ENCODE peak calls at places on chromosomes 7 and 10, in five cellular contexts. One of them, this sample, is unnamed.
A peak's percentile ranks its signal among the peaks of the same experiment; 100 is the strongest.

GRCh38 chr10:17981766-17982380 is 30.2 kb downstream of the SLC39A12 start:
- DNase-seq in thoracic aorta: no peak
- DNase-seq in AG04450: peak; percentile 70
- DNase-seq in astrocyte of the spinal cord: peak; percentile 86
- DNase-seq in mammary epithelial cell: peak; percentile 53
- DNase-seq in this sample: peak; percentile 93

GRCh38 chr10:45061982-45062381 is 61.3 kb downstream of the ZNF22 start:
- DNase-seq in thoracic aorta: no peak
- DNase-seq in mammary epithelial cell: peak; percentile 83
- DNase-seq in astrocyte of the spinal cord: no peak
- DNase-seq in AG04450: no peak
- DNase-seq in this sample: peak; percentile 32

GRCh38 chr7:138125598-138126111 is 49.4 kb downstream of the AKR1D1 start:
- DNase-seq in mammary epithelial cell: peak; percentile 81
- DNase-seq in AG04450: no peak
- DNase-seq in thoracic aorta: no peak
- DNase-seq in astrocyte of the spinal cord: peak; percentile 79
- DNase-seq in this sample: no peak

GRCh38 chr10:5975641-5976473 is 1.5 kb downstream of the IL15RA start:
- DNase-seq in mammary epithelial cell: no peak
- DNase-seq in thoracic aorta: no peak
- DNase-seq in astrocyte of the spinal cord: no peak
- DNase-seq in AG04450: no peak
- DNase-seq in this sample: peak; percentile 15

GRCh38 chr10:120365872-120366271 is 91.2 kb upstream of the PLPP4 start:
- DNase-seq in astrocyte of the spinal cord: peak; percentile 27
- DNase-seq in mammary epithelial cell: peak; percentile 77
- DNase-seq in thoracic aorta: no peak
- DNase-seq in AG04450: no peak
- DNase-seq in this sample: no peak

GRCh38 chr7:106573125-106573663 is 87.8 kb downstream of the CCDC71L start:
- DNase-seq in astrocyte of the spinal cord: no peak
- DNase-seq in thoracic aorta: no peak
- DNase-seq in AG04450: no peak
- DNase-seq in mammary epithelial cell: no peak
- DNase-seq in this sample: no peak

GRCh38 chr7:10998984-10999757 is 25.5 kb downstream of the PHF14 start:
- DNase-seq in mammary epithelial cell: no peak
- DNase-seq in astrocyte of the spinal cord: no peak
- DNase-seq in thoracic aorta: no peak
- DNase-seq in AG04450: no peak
- DNase-seq in this sample: peak; percentile 3

GRCh38 chr10:90621577-90621976 is 236.3 kb downstream of the HTR7 start:
- DNase-seq in thoracic aorta: no peak
- DNase-seq in AG04450: no peak
- DNase-seq in astrocyte of the spinal cord: peak; percentile 14
- DNase-seq in mammary epithelial cell: peak; percentile 13
- DNase-seq in this sample: peak; percentile 35

GRCh38 chr7:72445580-72445979 is 33.4 kb upstream of the CALN1 start:
- DNase-seq in thoracic aorta: no peak
- DNase-seq in mammary epithelial cell: no peak
- DNase-seq in astrocyte of the spinal cord: no peak
- DNase-seq in AG04450: no peak
- DNase-seq in this sample: no peak

GRCh38 chr7:122675621-122676020 is 23.3 kb downstream of the RNF133 start:
- DNase-seq in mammary epithelial cell: no peak
- DNase-seq in thoracic aorta: no peak
- DNase-seq in AG04450: no peak
- DNase-seq in astrocyte of the spinal cord: no peak
- DNase-seq in this sample: no peak

GRCh38 chr7:52555805-52556204 is 479.6 kb upstream of the POM121L12 start:
- DNase-seq in thoracic aorta: no peak
- DNase-seq in astrocyte of the spinal cord: no peak
- DNase-seq in AG04450: no peak
- DNase-seq in mammary epithelial cell: no peak
- DNase-seq in this sample: no peak

GRCh38 chr10:91380873-91381561 is 29.1 kb upstream of the HECTD2 start:
- DNase-seq in thoracic aorta: no peak
- DNase-seq in astrocyte of the spinal cord: no peak
- DNase-seq in AG04450: no peak
- DNase-seq in mammary epithelial cell: peak; percentile 12
- DNase-seq in this sample: peak; percentile 35

GRCh38 chr10:14945097-14945496 is 8.8 kb downstream of the DCLRE1C start:
- DNase-seq in mammary epithelial cell: peak; percentile 36
- DNase-seq in astrocyte of the spinal cord: no peak
- DNase-seq in thoracic aorta: no peak
- DNase-seq in AG04450: no peak
- DNase-seq in this sample: peak; percentile 60

GRCh38 chr10:117594722-117595121 is 52.2 kb downstream of the EMX2 start:
- DNase-seq in mammary epithelial cell: no peak
- DNase-seq in AG04450: no peak
- DNase-seq in thoracic aorta: no peak
- DNase-seq in astrocyte of the spinal cord: no peak
- DNase-seq in this sample: no peak

GRCh38 chr10:63120554-63120953 is 12.6 kb upstream of the NRBF2 start:
- DNase-seq in thoracic aorta: no peak
- DNase-seq in astrocyte of the spinal cord: peak; percentile 87
- DNase-seq in AG04450: peak; percentile 83
- DNase-seq in mammary epithelial cell: peak; percentile 38
- DNase-seq in this sample: peak; percentile 96

GRCh38 chr10:32141018-32141807 is 85.0 kb upstream of the KIF5B start:
- DNase-seq in astrocyte of the spinal cord: no peak
- DNase-seq in mammary epithelial cell: no peak
- DNase-seq in AG04450: no peak
- DNase-seq in thoracic aorta: no peak
- DNase-seq in this sample: peak; percentile 90

GRCh38 chr10:17504547-17505245 is 50.3 kb upstream of the ST8SIA6 start:
- DNase-seq in thoracic aorta: no peak
- DNase-seq in astrocyte of the spinal cord: peak; percentile 70
- DNase-seq in AG04450: peak; percentile 38
- DNase-seq in mammary epithelial cell: no peak
- DNase-seq in this sample: peak; percentile 55

GRCh38 chr10:68364101-68364886 is 31.6 kb upstream of the PBLD start:
- DNase-seq in thoracic aorta: no peak
- DNase-seq in astrocyte of the spinal cord: no peak
- DNase-seq in AG04450: no peak
- DNase-seq in mammary epithelial cell: no peak
- DNase-seq in this sample: no peak

GRCh38 chr10:92839191-92840085 is 8.9 kb upstream of the EXOC6 start:
- DNase-seq in astrocyte of the spinal cord: peak; percentile 33
- DNase-seq in AG04450: no peak
- DNase-seq in thoracic aorta: no peak
- DNase-seq in mammary epithelial cell: no peak
- DNase-seq in this sample: peak; percentile 73

GRCh38 chr10:92785118-92785517 is 63.2 kb upstream of the EXOC6 start:
- DNase-seq in thoracic aorta: no peak
- DNase-seq in mammary epithelial cell: no peak
- DNase-seq in AG04450: no peak
- DNase-seq in astrocyte of the spinal cord: no peak
- DNase-seq in this sample: no peak

GRCh38 chr7:6516387-6516983 is 34.8 kb downstream of the GRID2IP start:
- DNase-seq in astrocyte of the spinal cord: peak; percentile 78
- DNase-seq in thoracic aorta: peak; percentile 31
- DNase-seq in AG04450: peak; percentile 55
- DNase-seq in mammary epithelial cell: peak; percentile 70
- DNase-seq in this sample: peak; percentile 90

GRCh38 chr10:14477408-14477710 is 146.6 kb upstream of the FRMD4A start:
- DNase-seq in thoracic aorta: no peak
- DNase-seq in AG04450: no peak
- DNase-seq in astrocyte of the spinal cord: peak; percentile 81
- DNase-seq in mammary epithelial cell: no peak
- DNase-seq in this sample: peak; percentile 49

GRCh38 chr10:80322158-80322557 is 32.7 kb upstream of the MAT1A start:
- DNase-seq in AG04450: no peak
- DNase-seq in thoracic aorta: no peak
- DNase-seq in astrocyte of the spinal cord: no peak
- DNase-seq in mammary epithelial cell: no peak
- DNase-seq in this sample: no peak

GRCh38 chr10:62058476-62058875 is 157.0 kb downstream of the ARID5B start:
- DNase-seq in AG04450: no peak
- DNase-seq in thoracic aorta: no peak
- DNase-seq in mammary epithelial cell: no peak
- DNase-seq in astrocyte of the spinal cord: no peak
- DNase-seq in this sample: no peak

GRCh38 chr10:21969326-21970287 is 33.9 kb downstream of the DNAJC1 start:
- DNase-seq in thoracic aorta: no peak
- DNase-seq in AG04450: no peak
- DNase-seq in astrocyte of the spinal cord: no peak
- DNase-seq in mammary epithelial cell: peak; percentile 35
- DNase-seq in this sample: peak; percentile 35

GRCh38 chr10:86037096-86037495 is 329.5 kb downstream of the GRID1 start:
- DNase-seq in AG04450: no peak
- DNase-seq in astrocyte of the spinal cord: no peak
- DNase-seq in thoracic aorta: no peak
- DNase-seq in mammary epithelial cell: no peak
- DNase-seq in this sample: no peak

GRCh38 chr10:21134645-21135395 is 237.7 kb upstream of the NEBL start:
- DNase-seq in thoracic aorta: no peak
- DNase-seq in AG04450: no peak
- DNase-seq in astrocyte of the spinal cord: peak; percentile 87
- DNase-seq in mammary epithelial cell: peak; percentile 88
- DNase-seq in this sample: peak; percentile 33

GRCh38 chr7:68258569-68258968 is 1261.9 kb downstream of the TYW1 start:
- DNase-seq in thoracic aorta: no peak
- DNase-seq in mammary epithelial cell: no peak
- DNase-seq in astrocyte of the spinal cord: no peak
- DNase-seq in AG04450: no peak
- DNase-seq in this sample: no peak

GRCh38 chr10:99410876-99411275 is 19.5 kb downstream of the GOT1 start:
- DNase-seq in AG04450: no peak
- DNase-seq in astrocyte of the spinal cord: no peak
- DNase-seq in thoracic aorta: no peak
- DNase-seq in mammary epithelial cell: no peak
- DNase-seq in this sample: no peak

GRCh38 chr10:47449102-47449978 is 34.6 kb downstream of the ANXA8 start:
- DNase-seq in mammary epithelial cell: no peak
- DNase-seq in astrocyte of the spinal cord: no peak
- DNase-seq in thoracic aorta: no peak
- DNase-seq in AG04450: no peak
- DNase-seq in this sample: no peak

GRCh38 chr10:14123066-14123465 is 207.7 kb downstream of the FRMD4A start:
- DNase-seq in AG04450: no peak
- DNase-seq in astrocyte of the spinal cord: no peak
- DNase-seq in mammary epithelial cell: no peak
- DNase-seq in thoracic aorta: no peak
- DNase-seq in this sample: no peak

GRCh38 chr10:60422809-60423208 is 33.1 kb upstream of the ANK3 start:
- DNase-seq in AG04450: no peak
- DNase-seq in astrocyte of the spinal cord: no peak
- DNase-seq in thoracic aorta: no peak
- DNase-seq in mammary epithelial cell: no peak
- DNase-seq in this sample: no peak

GRCh38 chr7:24343614-24344013 is 59.6 kb downstream of the NPY start:
- DNase-seq in astrocyte of the spinal cord: no peak
- DNase-seq in thoracic aorta: no peak
- DNase-seq in AG04450: no peak
- DNase-seq in mammary epithelial cell: no peak
- DNase-seq in this sample: no peak
- H3K4me3 ChIP-seq in astrocyte of the spinal cord: no peak overlapping the region
- H3K4me3 ChIP-seq in thoracic aorta: no peak overlapping the region
- H3K4me3 ChIP-seq in AG04450: no peak overlapping the region
- H3K4me3 ChIP-seq in mammary epithelial cell: no peak overlapping the region
- H3K4me3 ChIP-seq in this sample: no peak overlapping the region

GRCh38 chr7:31690892-31691291 is 3.9 kb downstream of the PPP1R17 start:
- DNase-seq in mammary epithelial cell: no peak
- DNase-seq in thoracic aorta: no peak
- DNase-seq in astrocyte of the spinal cord: no peak
- DNase-seq in AG04450: no peak
- DNase-seq in this sample: no peak

GRCh38 chr7:31692451-31692850 is 5.4 kb downstream of the PPP1R17 start:
- DNase-seq in AG04450: no peak
- DNase-seq in mammary epithelial cell: no peak
- DNase-seq in astrocyte of the spinal cord: no peak
- DNase-seq in thoracic aorta: no peak
- DNase-seq in this sample: no peak

GRCh38 chr7:31696270-31696669 is 9.3 kb downstream of the PPP1R17 start:
- DNase-seq in mammary epithelial cell: no peak
- DNase-seq in thoracic aorta: no peak
- DNase-seq in astrocyte of the spinal cord: no peak
- DNase-seq in AG04450: no peak
- DNase-seq in this sample: no peak

GRCh38 chr7:31699050-31699449 is 12.0 kb downstream of the PPP1R17 start:
- DNase-seq in astrocyte of the spinal cord: no peak
- DNase-seq in AG04450: no peak
- DNase-seq in thoracic aorta: no peak
- DNase-seq in mammary epithelial cell: no peak
- DNase-seq in this sample: no peak

GRCh38 chr7:31695856-31696255 is 8.8 kb downstream of the PPP1R17 start:
- DNase-seq in astrocyte of the spinal cord: no peak
- DNase-seq in AG04450: no peak
- DNase-seq in mammary epithelial cell: no peak
- DNase-seq in thoracic aorta: no peak
- DNase-seq in this sample: no peak
- TF ChIP-seq CTCF in astrocyte of the spinal cord: no peak
- TF ChIP-seq CTCF in AG04450: no peak
- TF ChIP-seq CTCF in mammary epithelial cell: no peak
- TF ChIP-seq CTCF in thoracic aorta: no peak
- TF ChIP-seq CTCF in this sample: no peak

DNA sequence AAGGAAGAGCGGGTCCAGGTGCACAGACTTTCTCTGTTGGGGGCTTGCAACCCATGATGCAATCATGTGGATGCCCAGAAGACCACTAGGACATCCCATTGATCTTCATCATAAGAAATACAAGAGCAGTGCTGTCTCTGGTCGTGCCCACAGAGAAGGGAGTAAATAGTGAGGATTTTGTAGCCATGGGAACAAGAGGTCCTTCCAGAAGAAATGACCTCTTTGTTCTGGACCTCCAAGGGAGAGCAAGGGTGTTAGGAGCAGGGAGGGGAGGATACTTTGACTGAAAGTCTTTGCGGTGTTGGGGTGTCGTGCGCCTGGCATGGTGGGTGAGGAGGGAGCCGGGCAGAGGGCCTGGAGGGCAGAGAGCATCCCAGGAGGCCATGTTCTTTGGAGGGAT is 55.0 kb upstream of the EN2 start:
- DNase-seq in mammary epithelial cell: no peak
- DNase-seq in AG04450: no peak
- DNase-seq in thoracic aorta: no peak
- DNase-seq in astrocyte of the spinal cord: no peak
- DNase-seq in this sample: no peak
- H3K4me3 ChIP-seq in mammary epithelial cell: no peak overlapping the region
- H3K4me3 ChIP-seq in AG04450: no peak overlapping the region
- H3K4me3 ChIP-seq in thoracic aorta: no peak overlapping the region
- H3K4me3 ChIP-seq in astrocyte of the spinal cord: no peak overlapping the region
- H3K4me3 ChIP-seq in this sample: no peak overlapping the region

DNA sequence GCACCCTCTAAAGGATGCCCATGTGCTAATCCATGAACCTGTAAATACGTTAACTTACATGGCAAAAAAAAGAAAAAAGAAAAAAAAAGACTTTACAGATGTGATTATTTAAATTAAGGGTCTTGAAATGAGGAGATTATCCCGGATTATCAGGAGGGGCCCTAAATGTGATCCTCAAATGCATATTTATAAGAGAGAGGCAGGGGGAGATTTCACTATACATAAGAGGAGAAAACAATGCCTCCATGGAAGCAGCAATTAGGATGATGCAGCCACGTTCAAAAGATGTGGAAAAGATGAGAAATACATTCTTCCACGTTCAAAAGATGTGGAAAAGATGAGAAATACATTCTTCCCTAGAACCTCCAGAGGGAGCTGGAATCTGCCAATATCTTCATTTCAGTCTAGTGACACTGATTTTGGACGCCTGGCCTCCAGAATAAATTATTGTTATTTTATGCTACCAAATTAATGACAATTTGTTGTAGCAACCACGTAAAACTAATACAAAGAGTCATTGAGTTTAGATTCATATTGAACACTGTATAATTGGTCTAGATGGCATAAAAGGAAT is 328.4 kb upstream of the GNAI1 start:
- DNase-seq in AG04450: no peak
- DNase-seq in mammary epithelial cell: peak; percentile 8
- DNase-seq in astrocyte of the spinal cord: peak; percentile 26
- DNase-seq in thoracic aorta: no peak
- DNase-seq in this sample: peak; percentile 56
- TF ChIP-seq CTCF in AG04450: peak; percentile 62
- TF ChIP-seq CTCF in mammary epithelial cell: peak; percentile 47
- TF ChIP-seq CTCF in astrocyte of the spinal cord: peak; percentile 48
- TF ChIP-seq CTCF in thoracic aorta: no peak
- TF ChIP-seq CTCF in this sample: peak; percentile 48